ENCODE peak calls at places on chromosome 15, in eight cellular contexts. S, Z, Y, O, C, U, H and Q are unnamed samples.

GRCh38 chr15:89323825-89324224 is 10.8 kb downstream of the POLG start:
- DNase-seq in S (no peak), Z (no peak), C (no peak), U (no peak), Y (no peak), H (no peak), O (no peak), Q (no peak)

GRCh38 chr15:69609176-69609575 is 156.6 kb downstream of the RPLP1 start:
- DNase-seq in H (no peak), C (no peak), Y (no peak), S (no peak), Z (no peak), U (peak; percentile 42), O (no peak), Q (peak; percentile 28)

GRCh38 chr15:60006203-60006782 is 2.2 kb downstream of the FOXB1 start:
- DNase-seq in S (no peak), O (no peak), U (peak; percentile 2), C (no peak), Z (peak; percentile 42), H (no peak), Y (peak; percentile 40), Q (no peak)

GRCh38 chr15:66253643-66254363 is at the start of gene MEGF11:
- DNase-seq in Y (peak; percentile 88), S (peak; percentile 36), U (peak; percentile 28), C (no peak), H (peak; percentile 23), O (no peak), Z (peak; percentile 30), Q (no peak)

GRCh38 chr15:66269326-66270090 is 16.0 kb upstream of the MEGF11 start:
- DNase-seq in Y (no peak), U (peak; percentile 71), O (no peak), S (peak; percentile 81), H (no peak), Z (no peak), C (peak; percentile 70), Q (no peak)

GRCh38 chr15:100973351-100974034 is 54.3 kb downstream of the LRRK1 start:
- DNase-seq in Y (peak; percentile 87), C (no peak), H (no peak), S (no peak), U (no peak), O (no peak), Z (no peak), Q (no peak)

GRCh38 chr15:29126208-29126536 is 143.4 kb downstream of the NSMCE3 start:
- DNase-seq in Z (no peak), U (no peak), H (no peak), C (no peak), Y (no peak), S (no peak), O (no peak), Q (no peak)

GRCh38 chr15:68819451-68820204 is 1.1 kb downstream of the ANP32A start:
- DNase-seq in H (peak; percentile 51), U (peak; percentile 47), C (no peak), O (no peak), S (peak; percentile 88), Z (peak; percentile 35), Y (peak; percentile 56), Q (no peak)

GRCh38 chr15:52120488-52120887 is 7.9 kb upstream of the BCL2L10 start:
- DNase-seq in Z (no peak), C (no peak), S (no peak), U (no peak), Y (no peak), O (no peak), H (no peak), Q (no peak)

GRCh38 chr15:69996321-69996720 is 101.4 kb downstream of the TLE3 start:
- DNase-seq in Z (no peak), H (no peak), O (no peak), S (no peak), C (no peak), U (no peak), Y (peak; percentile 41), Q (no peak)

GRCh38 chr15:41581110-41581509 is 22.1 kb downstream of the TYRO3 start:
- DNase-seq in O (no peak), S (no peak), Y (no peak), C (peak; percentile 19), Z (no peak), U (no peak), H (no peak), Q (no peak)

GRCh38 chr15:90231028-90232017 is 2.4 kb downstream of the CIB1 start:
- DNase-seq in C (no peak), Z (no peak), Y (no peak), U (no peak), S (no peak), H (no peak), O (no peak), Q (no peak)

GRCh38 chr15:48424076-48424475 is 92.8 kb downstream of the DUT start:
- DNase-seq in O (no peak), Y (no peak), C (no peak), U (peak; percentile 72), H (no peak), S (no peak), Z (no peak), Q (no peak)

GRCh38 chr15:52252781-52253180 is 42.8 kb downstream of the MYO5C start:
- DNase-seq in Z (no peak), C (peak; percentile 81), Y (no peak), O (peak; percentile 69), H (no peak), U (peak; percentile 96), S (no peak), Q (no peak)

GRCh38 chr15:66912001-66912400 is 153.4 kb upstream of the SMAD3 start:
- DNase-seq in Z (no peak), H (no peak), S (no peak), U (no peak), Y (no peak), C (no peak), O (no peak), Q (no peak)

GRCh38 chr15:56227780-56228179 is 15.9 kb downstream of the RFX7 start:
- DNase-seq in Y (no peak), C (no peak), S (no peak), O (no peak), Z (no peak), U (no peak), H (no peak), Q (no peak)

GRCh38 chr15:56222302-56222701 is 21.4 kb downstream of the RFX7 start:
- DNase-seq in O (no peak), S (no peak), Y (no peak), U (no peak), H (no peak), Z (no peak), C (no peak), Q (no peak)

GRCh38 chr15:56228352-56228751 is 15.3 kb downstream of the RFX7 start:
- DNase-seq in U (no peak), Z (no peak), O (no peak), S (no peak), C (no peak), Y (no peak), H (no peak), Q (no peak)

GRCh38 chr15:56227315-56227714 is 16.4 kb downstream of the RFX7 start:
- DNase-seq in S (no peak), Y (no peak), H (no peak), U (no peak), Z (no peak), C (no peak), O (no peak), Q (no peak)

GRCh38 chr15:56225520-56225919 is 18.2 kb downstream of the RFX7 start:
- DNase-seq in H (no peak), O (no peak), C (no peak), S (no peak), Z (no peak), U (no peak), Y (no peak), Q (no peak)
- H3K9me3 ChIP-seq in H (no peaks in the 10 kb centered on the region), O (peaks cover 3% of the 10 kb centered on the region), C (peaks cover 6% of the 10 kb centered on the region), S (peaks cover 11% of the 10 kb centered on the region), Z (no peaks in the 10 kb centered on the region), U (peaks cover 7% of the 10 kb centered on the region), Y (peaks cover 20% of the 10 kb centered on the region), Q (no peaks in the 10 kb centered on the region)

GRCh38 chr15:61318802-61319201 is 89.7 kb upstream of the RORA start:
- DNase-seq in H (no peak), O (no peak), Y (no peak), C (no peak), S (no peak), Z (no peak), U (no peak), Q (no peak)
- H3K9me3 ChIP-seq in H (no peaks in the 10 kb centered on the region), O (no peaks in the 10 kb centered on the region), Y (no peaks in the 10 kb centered on the region), C (no peaks in the 10 kb centered on the region), S (peaks cover 9% of the 10 kb centered on the region), Z (no peaks in the 10 kb centered on the region), U (no peaks in the 10 kb centered on the region), Q (no peaks in the 10 kb centered on the region)

DNA sequence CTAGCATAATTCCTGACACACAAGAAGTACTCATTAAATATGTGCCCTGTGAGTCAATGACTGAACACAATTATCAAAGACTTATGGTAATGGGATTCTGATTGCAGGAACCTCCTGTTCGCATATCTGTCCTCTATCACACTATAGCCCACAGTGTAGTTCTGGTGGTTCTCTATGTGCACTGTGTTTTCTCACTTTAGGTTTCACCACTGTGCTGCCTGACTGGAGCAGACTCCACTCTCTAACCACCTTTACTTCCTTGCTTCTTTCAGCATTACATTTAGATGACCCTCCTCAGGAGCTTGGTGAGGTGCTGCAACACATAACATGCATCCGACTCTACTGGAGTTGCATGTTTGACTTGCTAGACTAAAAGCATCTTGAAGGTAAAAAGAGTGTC is 777.1 kb downstream of the SQOR start:
- DNase-seq in C (no peak), Y (no peak), Z (no peak), S (no peak), U (no peak), O (no peak), H (no peak), Q (no peak)
- H3K9me3 ChIP-seq in C (peaks cover 19% of the 10 kb centered on the region), Y (no peaks in the 10 kb centered on the region), Z (no peaks in the 10 kb centered on the region), S (peaks cover 3% of the 10 kb centered on the region), U (peaks cover 5% of the 10 kb centered on the region), O (peaks cover 4% of the 10 kb centered on the region), H (no peaks in the 10 kb centered on the region), Q (no peaks in the 10 kb centered on the region)

DNA sequence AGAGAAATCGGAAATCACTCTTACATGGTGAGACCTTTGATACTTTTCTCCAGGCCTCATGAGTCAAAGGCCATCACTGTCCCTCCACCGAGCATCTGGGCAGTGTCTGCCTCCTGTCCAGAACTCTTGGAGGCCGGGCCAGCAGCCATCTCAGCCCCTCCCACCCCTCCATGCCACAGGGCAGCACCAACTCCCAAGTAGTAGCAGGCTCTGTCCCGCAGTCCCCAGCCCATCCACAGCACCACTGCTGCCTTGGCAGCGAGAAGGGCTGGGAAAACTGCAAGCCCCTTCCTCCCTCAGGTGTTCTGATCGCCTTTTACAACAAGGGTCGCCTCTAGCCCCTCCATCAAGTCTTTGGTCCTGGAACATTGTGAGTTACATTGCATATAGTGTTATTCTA is 5.5 kb downstream of the LYSMD4 start:
- DNase-seq in C (no peak), S (no peak), Y (peak; percentile 30), O (no peak), H (no peak), U (no peak), Z (no peak), Q (no peak)
- H3K9me3 ChIP-seq in C (no peaks in the 10 kb centered on the region), S (no peaks in the 10 kb centered on the region), Y (no peaks in the 10 kb centered on the region), O (peaks cover 12% of the 10 kb centered on the region), H (no peaks in the 10 kb centered on the region), U (no peaks in the 10 kb centered on the region), Z (no peaks in the 10 kb centered on the region), Q (no peaks in the 10 kb centered on the region)